ENCODE peak calls at places on chromosomes 4 and X, in six cellular contexts. N is tibial nerve, D is IMR-90, Y is heart left ventricle, X is NB4, Z is HepG2. K is an unnamed sample.
A peak's percentile ranks its signal among the peaks of the same experiment; 100 is the strongest.

GRCh38 chr4:126593626-126594025 is 1039.1 kb upstream of the INTU start:
- DNase-seq in X (no peak), Z (no peak), Y (no peak), D (no peak), N (no peak), K (no peak)

GRCh38 chrX:150258463-150259430 is 104.4 kb upstream of the MAMLD1 start:
- DNase-seq in Z (no peak), X (no peak), Y (no peak), N (no peak), D (peak; percentile 42), K (no peak)

GRCh38 chrX:44344194-44344593 is 722 bp upstream of the EFHC2 start:
- DNase-seq in N (no peak), X (peak; percentile 70), Z (no peak), D (no peak), Y (no peak), K (peak; percentile 41)

GRCh38 chr4:57305836-57306235 is 195.7 kb upstream of the IGFBP7 start:
- DNase-seq in N (no peak), D (no peak), X (no peak), Z (no peak), Y (no peak), K (no peak)

GRCh38 chr4:120052840-120053239 is 13.8 kb downstream of the MAD2L1 start:
- DNase-seq in Z (no peak), D (peak; percentile 99), N (peak; percentile 21), Y (peak; percentile 56), X (peak; percentile 32), K (no peak)

GRCh38 chrX:154793084-154793483 is 12.2 kb downstream of the MPP1 start:
- DNase-seq in Z (peak; percentile 17), N (no peak), X (no peak), Y (no peak), D (no peak), K (no peak)

GRCh38 chr4:86935833-86936721 is 1.3 kb downstream of the AFF1 start:
- DNase-seq in Y (peak; percentile 54), D (peak; percentile 57), Z (peak; percentile 62), X (peak; percentile 91), N (peak; percentile 15), K (peak; percentile 43)

GRCh38 chr4:70515342-70516245 is 2.8 kb upstream of the AMTN start:
- DNase-seq in Z (no peak), D (no peak), X (no peak), Y (no peak), N (no peak), K (no peak)

GRCh38 chrX:149570668-149571067 is 16.6 kb downstream of the MAGEA9B start:
- DNase-seq in Y (no peak), Z (no peak), X (no peak), N (no peak), D (peak; percentile 86), K (no peak)

GRCh38 chr4:152360045-152360410 is 175.9 kb downstream of the FBXW7 start:
- DNase-seq in Y (no peak), Z (no peak), X (peak; percentile 3), N (no peak), D (peak; percentile 47), K (no peak)

GRCh38 chr4:23022032-23022431 is 329.3 kb downstream of the GBA3 start:
- DNase-seq in X (no peak), N (no peak), Z (no peak), D (peak; percentile 9), Y (no peak), K (no peak)

GRCh38 chr4:16752150-16752549 is 146.3 kb downstream of the LDB2 start:
- DNase-seq in Y (no peak), N (no peak), D (peak; percentile 25), Z (no peak), X (no peak), K (no peak)

GRCh38 chrX:57817302-57817701 is 93.0 kb downstream of the ZXDA start:
- DNase-seq in Y (no peak), X (peak; percentile 4), Z (no peak), N (no peak), D (no peak), K (no peak)

GRCh38 chrX:69124108-69124507 is 41.1 kb downstream of the PJA1 start:
- DNase-seq in D (peak; percentile 65), X (no peak), N (no peak), Z (no peak), Y (no peak), K (no peak)

GRCh38 chr4:69858683-69859082 is 1.3 kb downstream of the SULT1E1 start:
- DNase-seq in D (no peak), Y (no peak), X (no peak), N (no peak), Z (no peak), K (no peak)

GRCh38 chr4:152283806-152284470 is 252.0 kb downstream of the FBXW7 start:
- DNase-seq in N (no peak), Z (no peak), X (no peak), D (no peak), Y (no peak), K (no peak)

GRCh38 chrX:69277369-69277768 is 112.1 kb upstream of the PJA1 start:
- DNase-seq in Y (no peak), X (no peak), D (no peak), N (no peak), Z (no peak), K (no peak)

GRCh38 chr4:28772066-28772465 is 1911.4 kb downstream of the STIM2 start:
- DNase-seq in X (no peak), D (peak; percentile 83), N (no peak), Y (no peak), Z (no peak), K (no peak)

GRCh38 chr4:110475881-110476818 is at the start of gene ENPEP:
- DNase-seq in N (no peak), Z (no peak), X (no peak), Y (peak; percentile 50), D (peak; percentile 36), K (peak; percentile 19)

GRCh38 chrX:109635151-109635550 is 10.2 kb upstream of the KCNE5 start:
- DNase-seq in Z (no peak), N (no peak), D (peak; percentile 5), X (peak; percentile 50), Y (no peak), K (no peak)

GRCh38 chr4:1330761-1331590 is 16.0 kb upstream of the UVSSA start:
- DNase-seq in Y (no peak), Z (no peak), D (no peak), N (no peak), X (no peak), K (no peak)

GRCh38 chr4:83240379-83240875 is 44.2 kb downstream of the COQ2 start:
- DNase-seq in D (no peak), Y (no peak), N (no peak), Z (no peak), X (peak; percentile 89), K (no peak)

GRCh38 chr4:102564399-102564921 is 63.3 kb downstream of the NFKB1 start:
- DNase-seq in Z (no peak), X (peak; percentile 77), Y (no peak), N (no peak), D (peak; percentile 81), K (no peak)

GRCh38 chrX:16033336-16033735 is 90.0 kb upstream of the GRPR start:
- DNase-seq in N (no peak), Z (no peak), Y (no peak), D (peak; percentile 69), X (no peak), K (no peak)

GRCh38 chr4:83629945-83630684 is 94.2 kb downstream of the GPAT3 start:
- DNase-seq in N (no peak), D (peak; percentile 82), Y (peak; percentile 40), Z (no peak), X (peak; percentile 96), K (no peak)

GRCh38 chrX:110320588-110320987 is 2.7 kb upstream of the AMMECR1 start:
- DNase-seq in N (no peak), X (no peak), Z (no peak), D (no peak), Y (no peak), K (no peak)

GRCh38 chr4:124641715-124642380 is 70.7 kb downstream of the ANKRD50 start:
- DNase-seq in N (no peak), D (peak; percentile 94), Y (no peak), Z (no peak), X (peak; percentile 34), K (no peak)

GRCh38 chrX:118530537-118530936 is 34.9 kb downstream of the DOCK11 start:
- DNase-seq in Y (no peak), N (no peak), D (peak; percentile 48), Z (no peak), X (peak; percentile 63), K (no peak)

DNA sequence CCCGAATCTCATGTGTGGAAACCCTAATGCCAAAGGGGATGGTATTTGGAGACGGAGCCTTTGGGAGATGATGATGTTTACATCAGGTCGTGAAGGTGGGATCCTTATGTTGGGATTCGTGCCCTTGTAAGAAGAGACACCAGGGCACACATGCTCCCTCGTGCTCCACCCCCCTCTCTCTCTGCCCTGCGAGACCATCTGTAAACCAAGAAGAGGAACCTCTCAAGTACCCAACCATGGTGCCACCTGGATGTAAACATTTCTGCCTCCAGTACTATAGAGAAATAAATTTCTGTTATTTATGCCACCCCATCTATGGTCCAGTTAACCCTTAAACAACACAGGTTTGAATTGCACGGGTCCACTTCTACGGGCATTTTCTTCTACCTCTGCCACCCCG is 179.4 kb downstream of the DHRSX start:
- DNase-seq in Y (no peak), N (no peak), D (no peak), Z (no peak), X (no peak), K (no peak)
- TF ChIP-seq POLR2A in Y (no peak), N (no peak), D (no peak), Z (no peak), X (no peak), K (no peak)

GRCh38 chr4:182314537-182314936 is 71.3 kb downstream of the TENM3 start:
- DNase-seq in D (no peak), Z (no peak), X (no peak), N (no peak), Y (no peak), K (no peak)

GRCh38 chr4:182320092-182320491 is 76.9 kb downstream of the TENM3 start:
- DNase-seq in Z (no peak), Y (no peak), X (no peak), D (no peak), N (no peak), K (no peak)

GRCh38 chr4:182320580-182320979 is 77.4 kb downstream of the TENM3 start:
- DNase-seq in Y (no peak), Z (no peak), D (no peak), N (no peak), X (no peak), K (no peak)

DNA sequence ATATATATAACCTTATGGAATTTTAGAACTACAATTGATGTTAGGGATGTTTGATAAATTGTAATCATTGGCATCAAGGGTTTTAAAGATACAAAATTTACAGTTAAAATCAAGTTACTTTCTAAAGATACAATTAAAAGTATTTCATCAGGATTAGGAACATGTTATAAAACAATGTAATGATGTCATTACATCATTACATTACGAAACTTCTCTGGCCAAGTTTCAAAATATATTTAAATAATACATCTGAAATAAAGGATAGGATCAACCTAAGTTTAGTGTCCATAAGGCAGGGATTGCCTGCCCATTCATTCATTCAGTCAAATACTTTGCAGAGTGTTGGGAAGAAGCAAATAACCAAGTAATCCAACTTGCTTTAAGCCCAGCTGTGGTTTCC is 75.1 kb downstream of the TENM3 start:
- DNase-seq in N (no peak), Y (no peak), D (peak; percentile 41), X (no peak), Z (no peak), K (no peak)
- H3K4me3 ChIP-seq in N (no peak overlapping the region), Y (no peak overlapping the region), D (no peak overlapping the region), X (no peak overlapping the region), Z (no peak overlapping the region), K (no peak overlapping the region)

GRCh38 chr4:15001248-15001824 is 945 bp upstream of the CPEB2 start:
- DNase-seq in X (peak; percentile 84), D (peak; percentile 91), N (peak; percentile 66), Y (peak; percentile 89), Z (peak; percentile 17), K (peak; percentile 81)
- TF ChIP-seq POLR2A in X (no peak), D (peak; percentile 76), N (no peak), Y (no peak), Z (no peak), K (no peak)

GRCh38 chr4:113747949-113748348 is 13.6 kb downstream of the CAMK2D start:
- DNase-seq in D (no peak), X (no peak), N (no peak), Y (no peak), Z (peak; percentile 33), K (no peak)
- H3K4me3 ChIP-seq in D (no peak overlapping the region), X (no peak overlapping the region), N (no peak overlapping the region), Y (no peak overlapping the region), Z (no peak overlapping the region), K (no peak overlapping the region)

K was measured in ovary.